ENCODE peak calls at places on chromosomes 12 and 14, in seven cellular contexts. S is kidney epithelial cell, N is GM23338, M is fibroblast of mammary gland, T is neural progenitor cell, E is psoas muscle, K is heart left ventricle. J is an unnamed sample.

GRCh38 chr14:50830044-50830931 is 674 bp downstream of the NIN start:
- DNase-seq in K (peak; percentile 59), T (peak; percentile 92), M (no peak), S (no peak), N (peak; percentile 83), E (peak; percentile 73), J (peak; percentile 59)

GRCh38 chr12:70393787-70394519 is 27.9 kb downstream of the KCNMB4 start:
- DNase-seq in K (no peak), T (no peak), E (no peak), S (peak; percentile 4), M (peak; percentile 73), N (no peak), J (no peak)

GRCh38 chr12:130007771-130008170 is 103.9 kb upstream of the TMEM132D start:
- DNase-seq in S (no peak), T (no peak), E (no peak), N (no peak), K (no peak), M (no peak), J (no peak)

GRCh38 chr12:117093918-117094630 is 5.1 kb downstream of the TESC start:
- DNase-seq in M (no peak), S (no peak), K (no peak), E (no peak), N (no peak), T (no peak), J (no peak)

GRCh38 chr14:105117710-105118385 is 50.7 kb downstream of the JAG2 start:
- DNase-seq in N (no peak), S (no peak), T (no peak), E (no peak), M (no peak), K (no peak), J (no peak)

GRCh38 chr14:84969501-84969900 is 560.4 kb upstream of the FLRT2 start:
- DNase-seq in S (no peak), M (no peak), N (no peak), T (no peak), E (no peak), K (no peak), J (no peak)

GRCh38 chr12:77606348-77606747 is 224.3 kb upstream of the NAV3 start:
- DNase-seq in S (no peak), T (no peak), E (no peak), N (no peak), K (no peak), M (no peak), J (no peak)

GRCh38 chr14:56998728-56999127 is 188.4 kb upstream of the OTX2 start:
- DNase-seq in M (no peak), S (no peak), E (no peak), K (no peak), T (peak; percentile 68), N (peak; percentile 69), J (no peak)

GRCh38 chr12:57612711-57613426 is 1.6 kb downstream of the ARHGEF25 start:
- DNase-seq in N (no peak), T (no peak), S (no peak), E (peak; percentile 40), M (no peak), K (no peak), J (no peak)

GRCh38 chr14:64910847-64911495 is 3.3 kb upstream of the CHURC1 start:
- DNase-seq in S (no peak), T (peak; percentile 42), N (peak; percentile 70), M (peak; percentile 50), K (no peak), E (no peak), J (no peak)

GRCh38 chr12:27498159-27498558 is 25.8 kb upstream of the PPFIBP1 start:
- DNase-seq in S (no peak), T (no peak), M (no peak), E (no peak), N (no peak), K (no peak), J (no peak)

GRCh38 chr12:66813137-66813867 is 134.4 kb upstream of the GRIP1 start:
- DNase-seq in E (no peak), N (no peak), T (no peak), K (no peak), S (peak; percentile 21), M (no peak), J (no peak)

GRCh38 chr14:68191567-68192321 is 372.2 kb downstream of the RAD51B start:
- DNase-seq in T (no peak), K (no peak), S (peak; percentile 95), M (peak; percentile 45), N (peak; percentile 14), E (no peak), J (no peak)

GRCh38 chr12:120853188-120853587 is 51.0 kb downstream of the SPPL3 start:
- DNase-seq in E (no peak), T (no peak), K (no peak), N (no peak), M (peak; percentile 31), S (no peak), J (no peak)

GRCh38 chr12:53044896-53045571 is 4.8 kb upstream of the TNS2 start:
- DNase-seq in K (no peak), M (no peak), S (no peak), N (no peak), E (no peak), T (no peak), J (no peak)

GRCh38 chr14:60092516-60092915 is 793 bp downstream of the PCNX4 start:
- DNase-seq in E (no peak), M (peak; percentile 52), S (no peak), K (no peak), N (peak; percentile 11), T (peak; percentile 32), J (no peak)

GRCh38 chr12:4355150-4355842 is 24.2 kb downstream of the FGF23 start:
- DNase-seq in M (no peak), T (no peak), N (no peak), E (no peak), K (no peak), S (no peak), J (no peak)

GRCh38 chr12:4355843-4356327 is 23.6 kb downstream of the FGF23 start:
- DNase-seq in T (peak; percentile 67), K (peak; percentile 25), M (peak; percentile 49), S (no peak), E (peak; percentile 55), N (peak; percentile 89), J (no peak)

GRCh38 chr12:4353785-4354208 is 25.7 kb downstream of the FGF23 start:
- DNase-seq in S (no peak), K (no peak), M (peak; percentile 11), T (peak; percentile 36), E (no peak), N (peak; percentile 68), J (no peak)
- TF ChIP-seq CTCF in S (peak; percentile 50), K (peak; percentile 42), M (peak; percentile 28), T (peak; percentile 47), E (peak; percentile 58), N (peak; percentile 61), J (no peak)

GRCh38 chr12:97414855-97415254 is 47.7 kb upstream of the RMST start:
- DNase-seq in S (no peak), E (no peak), T (no peak), M (no peak), N (no peak), K (no peak), J (no peak)
- TF ChIP-seq CTCF in S (no peak), E (no peak), T (no peak), M (no peak), N (no peak), K (no peak), J (no peak)

GRCh38 chr14:90677484-90678045 is 138.7 kb downstream of the TTC7B start:
- DNase-seq in M (peak; percentile 81), N (no peak), E (no peak), S (no peak), T (no peak), K (no peak), J (no peak)
- TF ChIP-seq CTCF in M (no peak), N (no peak), E (no peak), S (no peak), T (no peak), K (no peak), J (no peak)

GRCh38 chr12:7940906-7941305 is 4.9 kb upstream of the SLC2A3 start:
- DNase-seq in E (no peak), K (no peak), T (no peak), M (no peak), S (no peak), N (peak; percentile 33), J (no peak)

GRCh38 chr12:7935773-7936581 is at the start of gene SLC2A3:
- DNase-seq in E (peak; percentile 55), S (peak; percentile 51), N (peak; percentile 90), M (peak; percentile 93), K (peak; percentile 50), T (peak; percentile 72), J (peak; percentile 55)

GRCh38 chr12:7935464-7935772 is 569 bp downstream of the SLC2A3 start:
- DNase-seq in N (no peak), T (peak; percentile 17), E (no peak), K (no peak), S (no peak), M (no peak), J (no peak)

GRCh38 chr12:7934560-7935463 is 1.2 kb downstream of the SLC2A3 start:
- DNase-seq in E (no peak), S (no peak), K (no peak), T (peak; percentile 38), M (no peak), N (no peak), J (no peak)

GRCh38 chr12:7937867-7938506 is 2.0 kb upstream of the SLC2A3 start:
- DNase-seq in T (no peak), M (peak; percentile 52), K (no peak), S (no peak), N (peak; percentile 53), E (no peak), J (no peak)
- TF ChIP-seq CTCF in T (peak; percentile 32), M (no peak), K (no peak), S (peak; percentile 18), N (peak; percentile 22), E (peak; percentile 5), J (no peak)

DNA sequence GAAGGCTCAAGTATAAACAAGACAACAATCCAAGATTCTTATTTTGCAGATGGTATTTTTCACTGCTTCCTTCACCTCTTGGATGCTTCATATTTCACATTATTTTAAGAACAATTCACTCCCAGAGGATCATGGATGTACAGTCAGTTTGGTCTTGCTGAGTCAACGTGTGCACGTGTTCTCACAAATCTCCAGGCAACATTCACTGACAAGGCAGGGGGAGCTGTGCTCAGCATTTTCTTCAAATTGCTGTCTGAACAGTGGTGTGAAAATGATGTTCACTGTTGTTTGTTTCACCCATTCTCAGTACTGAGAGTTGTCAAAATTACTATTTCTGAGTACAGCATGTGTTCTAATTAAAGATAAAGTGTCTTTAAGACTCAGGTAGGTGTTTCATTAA is 118.3 kb upstream of the SLC38A4 start:
- DNase-seq in E (no peak), K (no peak), N (no peak), M (peak; percentile 81), T (no peak), S (no peak), J (no peak)
- TF ChIP-seq CTCF in E (peak; percentile 20), K (no peak), N (no peak), M (peak; percentile 43), T (peak; percentile 21), S (peak; percentile 34), J (no peak)

J was measured in natural killer cell.